ENCODE peak calls at places on chromosomes 1 and 21, in eight cellular contexts. One of them, this sample, is unnamed.

GRCh38 chr1:36083635-36084501 is at the start of gene TEKT2:
- DNase-seq in dorsolateral prefrontal cortex: peak; percentile 58
- DNase-seq in lower leg skin: no peak
- DNase-seq in OCI-LY7: no peak
- DNase-seq in tibial artery: no peak
- DNase-seq in lower lobe of right lung: no peak
- DNase-seq in hepatocyte: peak; percentile 80
- DNase-seq in fibroblast of pulmonary artery: peak; percentile 33
- DNase-seq in this sample: peak; percentile 84

GRCh38 chr21:41823166-41823565 is 56.0 kb downstream of the PRDM15 start:
- DNase-seq in dorsolateral prefrontal cortex: no peak
- DNase-seq in lower leg skin: no peak
- DNase-seq in OCI-LY7: no peak
- DNase-seq in tibial artery: no peak
- DNase-seq in lower lobe of right lung: no peak
- DNase-seq in hepatocyte: no peak
- DNase-seq in fibroblast of pulmonary artery: no peak
- DNase-seq in this sample: no peak

GRCh38 chr1:187070076-187070475 is 241.3 kb downstream of the PLA2G4A start:
- DNase-seq in dorsolateral prefrontal cortex: no peak
- DNase-seq in lower leg skin: no peak
- DNase-seq in OCI-LY7: no peak
- DNase-seq in tibial artery: no peak
- DNase-seq in lower lobe of right lung: no peak
- DNase-seq in hepatocyte: no peak
- DNase-seq in fibroblast of pulmonary artery: no peak
- DNase-seq in this sample: peak; percentile 58

GRCh38 chr1:71019248-71019647 is 28.4 kb downstream of the PTGER3 start:
- DNase-seq in dorsolateral prefrontal cortex: no peak
- DNase-seq in lower leg skin: no peak
- DNase-seq in OCI-LY7: no peak
- DNase-seq in tibial artery: no peak
- DNase-seq in lower lobe of right lung: no peak
- DNase-seq in hepatocyte: no peak
- DNase-seq in fibroblast of pulmonary artery: no peak
- DNase-seq in this sample: no peak

GRCh38 chr1:167128261-167129227 is 34.7 kb downstream of the STYXL2 start:
- DNase-seq in dorsolateral prefrontal cortex: no peak
- DNase-seq in lower leg skin: no peak
- DNase-seq in OCI-LY7: no peak
- DNase-seq in tibial artery: no peak
- DNase-seq in lower lobe of right lung: no peak
- DNase-seq in hepatocyte: no peak
- DNase-seq in fibroblast of pulmonary artery: no peak
- DNase-seq in this sample: peak; percentile 18

GRCh38 chr1:149849246-149849946 is 50.0 kb upstream of the BOLA1 start:
- DNase-seq in dorsolateral prefrontal cortex: no peak
- DNase-seq in lower leg skin: no peak
- DNase-seq in OCI-LY7: peak; percentile 50
- DNase-seq in tibial artery: no peak
- DNase-seq in lower lobe of right lung: no peak
- DNase-seq in hepatocyte: no peak
- DNase-seq in fibroblast of pulmonary artery: no peak
- DNase-seq in this sample: peak; percentile 19

GRCh38 chr1:53069663-53070327 is 7.8 kb downstream of the PODN start:
- DNase-seq in dorsolateral prefrontal cortex: no peak
- DNase-seq in lower leg skin: no peak
- DNase-seq in OCI-LY7: no peak
- DNase-seq in tibial artery: peak; percentile 17
- DNase-seq in lower lobe of right lung: peak; percentile 36
- DNase-seq in hepatocyte: no peak
- DNase-seq in fibroblast of pulmonary artery: no peak
- DNase-seq in this sample: no peak

GRCh38 chr1:190140644-190141043 is 337.0 kb downstream of the BRINP3 start:
- DNase-seq in dorsolateral prefrontal cortex: no peak
- DNase-seq in lower leg skin: no peak
- DNase-seq in OCI-LY7: no peak
- DNase-seq in tibial artery: no peak
- DNase-seq in lower lobe of right lung: no peak
- DNase-seq in hepatocyte: no peak
- DNase-seq in fibroblast of pulmonary artery: no peak
- DNase-seq in this sample: no peak

GRCh38 chr1:53375440-53375839 is 47.6 kb upstream of the LRP8 start:
- DNase-seq in dorsolateral prefrontal cortex: no peak
- DNase-seq in lower leg skin: no peak
- DNase-seq in OCI-LY7: no peak
- DNase-seq in tibial artery: peak; percentile 15
- DNase-seq in lower lobe of right lung: no peak
- DNase-seq in hepatocyte: no peak
- DNase-seq in fibroblast of pulmonary artery: no peak
- DNase-seq in this sample: no peak

GRCh38 chr1:225440380-225440957 is 12.6 kb upstream of the LBR start:
- DNase-seq in dorsolateral prefrontal cortex: no peak
- DNase-seq in lower leg skin: no peak
- DNase-seq in OCI-LY7: no peak
- DNase-seq in tibial artery: no peak
- DNase-seq in lower lobe of right lung: no peak
- DNase-seq in hepatocyte: no peak
- DNase-seq in fibroblast of pulmonary artery: no peak
- DNase-seq in this sample: no peak

GRCh38 chr1:37047487-37047886 is 13.2 kb upstream of the GRIK3 start:
- DNase-seq in dorsolateral prefrontal cortex: no peak
- DNase-seq in lower leg skin: no peak
- DNase-seq in OCI-LY7: no peak
- DNase-seq in tibial artery: no peak
- DNase-seq in lower lobe of right lung: no peak
- DNase-seq in hepatocyte: no peak
- DNase-seq in fibroblast of pulmonary artery: no peak
- DNase-seq in this sample: no peak

GRCh38 chr1:54421101-54421504 is 14.9 kb upstream of the SSBP3 start:
- DNase-seq in dorsolateral prefrontal cortex: no peak
- DNase-seq in lower leg skin: no peak
- DNase-seq in OCI-LY7: no peak
- DNase-seq in tibial artery: no peak
- DNase-seq in lower lobe of right lung: no peak
- DNase-seq in hepatocyte: no peak
- DNase-seq in fibroblast of pulmonary artery: no peak
- DNase-seq in this sample: no peak

GRCh38 chr1:51072651-51073050 is 29.4 kb upstream of the C1orf185 start:
- DNase-seq in dorsolateral prefrontal cortex: no peak
- DNase-seq in lower leg skin: no peak
- DNase-seq in OCI-LY7: no peak
- DNase-seq in tibial artery: no peak
- DNase-seq in lower lobe of right lung: no peak
- DNase-seq in hepatocyte: no peak
- DNase-seq in fibroblast of pulmonary artery: no peak
- DNase-seq in this sample: no peak

GRCh38 chr1:235946570-235946981 is 79.9 kb upstream of the LYST start:
- DNase-seq in dorsolateral prefrontal cortex: no peak
- DNase-seq in lower leg skin: no peak
- DNase-seq in OCI-LY7: peak; percentile 13
- DNase-seq in tibial artery: no peak
- DNase-seq in lower lobe of right lung: no peak
- DNase-seq in hepatocyte: no peak
- DNase-seq in fibroblast of pulmonary artery: peak; percentile 33
- DNase-seq in this sample: no peak

GRCh38 chr1:11858968-11859871 is 475 bp upstream of the NPPB start:
- DNase-seq in dorsolateral prefrontal cortex: no peak
- DNase-seq in lower leg skin: no peak
- DNase-seq in OCI-LY7: peak; percentile 69
- DNase-seq in tibial artery: no peak
- DNase-seq in lower lobe of right lung: peak; percentile 76
- DNase-seq in hepatocyte: peak; percentile 90
- DNase-seq in fibroblast of pulmonary artery: peak; percentile 74
- DNase-seq in this sample: peak; percentile 75

GRCh38 chr1:207088731-207089626 is at the start of gene C4BPB:
- DNase-seq in dorsolateral prefrontal cortex: no peak
- DNase-seq in lower leg skin: no peak
- DNase-seq in OCI-LY7: no peak
- DNase-seq in tibial artery: no peak
- DNase-seq in lower lobe of right lung: no peak
- DNase-seq in hepatocyte: peak; percentile 59
- DNase-seq in fibroblast of pulmonary artery: no peak
- DNase-seq in this sample: no peak

GRCh38 chr1:29670752-29671151 is 434.4 kb downstream of the PTPRU start:
- DNase-seq in dorsolateral prefrontal cortex: no peak
- DNase-seq in lower leg skin: no peak
- DNase-seq in OCI-LY7: no peak
- DNase-seq in tibial artery: no peak
- DNase-seq in lower lobe of right lung: peak; percentile 14
- DNase-seq in hepatocyte: no peak
- DNase-seq in fibroblast of pulmonary artery: no peak
- DNase-seq in this sample: no peak

GRCh38 chr21:42222386-42222785 is 3.4 kb downstream of the ABCG1 start:
- DNase-seq in dorsolateral prefrontal cortex: peak; percentile 6
- DNase-seq in lower leg skin: no peak
- DNase-seq in OCI-LY7: no peak
- DNase-seq in tibial artery: no peak
- DNase-seq in lower lobe of right lung: no peak
- DNase-seq in hepatocyte: no peak
- DNase-seq in fibroblast of pulmonary artery: no peak
- DNase-seq in this sample: no peak

GRCh38 chr1:156489166-156489934 is 11.2 kb downstream of the MEF2D start:
- DNase-seq in dorsolateral prefrontal cortex: peak; percentile 84
- DNase-seq in lower leg skin: no peak
- DNase-seq in OCI-LY7: peak; percentile 67
- DNase-seq in tibial artery: no peak
- DNase-seq in lower lobe of right lung: no peak
- DNase-seq in hepatocyte: peak; percentile 38
- DNase-seq in fibroblast of pulmonary artery: no peak
- DNase-seq in this sample: peak; percentile 23

GRCh38 chr21:30194701-30195299 is 21.1 kb downstream of the CLDN8 start:
- DNase-seq in dorsolateral prefrontal cortex: no peak
- DNase-seq in lower leg skin: no peak
- DNase-seq in OCI-LY7: peak; percentile 38
- DNase-seq in tibial artery: no peak
- DNase-seq in lower lobe of right lung: no peak
- DNase-seq in hepatocyte: peak; percentile 67
- DNase-seq in fibroblast of pulmonary artery: peak; percentile 60
- DNase-seq in this sample: peak; percentile 75

GRCh38 chr1:220877348-220878095 is 1.7 kb upstream of the HLX start:
- DNase-seq in dorsolateral prefrontal cortex: no peak
- DNase-seq in lower leg skin: no peak
- DNase-seq in OCI-LY7: no peak
- DNase-seq in tibial artery: no peak
- DNase-seq in lower lobe of right lung: no peak
- DNase-seq in hepatocyte: no peak
- DNase-seq in fibroblast of pulmonary artery: no peak
- DNase-seq in this sample: no peak

GRCh38 chr1:180947901-180948311 is 35.2 kb downstream of the KIAA1614 start:
- DNase-seq in dorsolateral prefrontal cortex: no peak
- DNase-seq in lower leg skin: no peak
- DNase-seq in OCI-LY7: no peak
- DNase-seq in tibial artery: no peak
- DNase-seq in lower lobe of right lung: no peak
- DNase-seq in hepatocyte: no peak
- DNase-seq in fibroblast of pulmonary artery: no peak
- DNase-seq in this sample: no peak

GRCh38 chr1:157011845-157012244 is 33.7 kb downstream of the ARHGEF11 start:
- DNase-seq in dorsolateral prefrontal cortex: no peak
- DNase-seq in lower leg skin: no peak
- DNase-seq in OCI-LY7: no peak
- DNase-seq in tibial artery: no peak
- DNase-seq in lower lobe of right lung: no peak
- DNase-seq in hepatocyte: no peak
- DNase-seq in fibroblast of pulmonary artery: no peak
- DNase-seq in this sample: no peak

GRCh38 chr1:64861611-64862010 is 104.7 kb downstream of the JAK1 start:
- DNase-seq in dorsolateral prefrontal cortex: no peak
- DNase-seq in lower leg skin: no peak
- DNase-seq in OCI-LY7: peak; percentile 48
- DNase-seq in tibial artery: no peak
- DNase-seq in lower lobe of right lung: no peak
- DNase-seq in hepatocyte: peak; percentile 63
- DNase-seq in fibroblast of pulmonary artery: peak; percentile 23
- DNase-seq in this sample: peak; percentile 17
- TF ChIP-seq CTCF in dorsolateral prefrontal cortex: no peak
- TF ChIP-seq CTCF in lower leg skin: no peak
- TF ChIP-seq CTCF in OCI-LY7: peak; percentile 51
- TF ChIP-seq CTCF in tibial artery: no peak
- TF ChIP-seq CTCF in lower lobe of right lung: peak; percentile 34
- TF ChIP-seq CTCF in hepatocyte: peak; percentile 46
- TF ChIP-seq CTCF in fibroblast of pulmonary artery: peak; percentile 10
- TF ChIP-seq CTCF in this sample: no peak

GRCh38 chr1:99230695-99231094 is 33.6 kb upstream of the PLPPR4 start:
- DNase-seq in dorsolateral prefrontal cortex: no peak
- DNase-seq in lower leg skin: no peak
- DNase-seq in OCI-LY7: no peak
- DNase-seq in tibial artery: no peak
- DNase-seq in lower lobe of right lung: no peak
- DNase-seq in hepatocyte: no peak
- DNase-seq in fibroblast of pulmonary artery: no peak
- DNase-seq in this sample: no peak
- TF ChIP-seq CTCF in dorsolateral prefrontal cortex: no peak
- TF ChIP-seq CTCF in lower leg skin: no peak
- TF ChIP-seq CTCF in OCI-LY7: no peak
- TF ChIP-seq CTCF in tibial artery: no peak
- TF ChIP-seq CTCF in lower lobe of right lung: no peak
- TF ChIP-seq CTCF in hepatocyte: no peak
- TF ChIP-seq CTCF in fibroblast of pulmonary artery: no peak
- TF ChIP-seq CTCF in this sample: no peak

DNA sequence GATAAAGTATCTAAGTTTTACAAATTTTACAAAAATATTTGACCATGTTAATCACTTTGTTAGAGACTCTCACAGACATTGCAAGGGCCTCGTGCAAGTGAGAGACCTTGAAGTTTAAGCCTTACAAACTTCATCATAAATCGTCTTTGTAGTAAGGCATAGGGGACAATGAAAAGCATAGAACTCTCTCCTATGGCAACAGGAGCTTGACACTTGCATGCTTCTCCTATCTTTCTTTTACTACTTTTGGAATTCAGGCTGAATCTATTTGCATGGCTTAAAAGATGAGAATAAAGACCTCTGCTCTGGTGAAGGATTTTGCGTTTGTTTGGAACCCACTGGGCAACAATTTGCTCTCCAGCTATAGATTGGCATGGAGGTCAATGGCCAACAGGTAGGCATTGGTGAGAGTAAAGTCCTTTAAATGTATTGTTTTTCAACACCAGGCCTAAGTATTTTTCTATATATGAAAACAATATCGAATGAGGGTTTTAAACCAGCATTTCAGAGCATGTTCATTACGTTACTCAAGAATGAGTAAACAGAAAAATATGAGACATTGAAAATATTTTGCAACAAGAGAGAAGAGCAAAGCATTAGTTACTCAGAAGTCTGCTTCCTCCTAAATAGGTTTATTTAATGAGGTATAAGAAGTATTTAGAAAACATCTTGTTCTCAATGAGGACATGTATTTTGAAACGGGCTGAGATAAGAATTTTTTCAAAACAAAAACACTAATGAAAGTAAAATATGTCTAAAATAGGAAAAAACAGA is 192.2 kb downstream of the TGFB2 start:
- DNase-seq in dorsolateral prefrontal cortex: no peak
- DNase-seq in lower leg skin: no peak
- DNase-seq in OCI-LY7: no peak
- DNase-seq in tibial artery: no peak
- DNase-seq in lower lobe of right lung: no peak
- DNase-seq in hepatocyte: no peak
- DNase-seq in fibroblast of pulmonary artery: peak; percentile 86
- DNase-seq in this sample: no peak
- TF ChIP-seq CTCF in dorsolateral prefrontal cortex: no peak
- TF ChIP-seq CTCF in lower leg skin: no peak
- TF ChIP-seq CTCF in OCI-LY7: no peak
- TF ChIP-seq CTCF in tibial artery: no peak
- TF ChIP-seq CTCF in lower lobe of right lung: no peak
- TF ChIP-seq CTCF in hepatocyte: no peak
- TF ChIP-seq CTCF in fibroblast of pulmonary artery: no peak
- TF ChIP-seq CTCF in this sample: no peak

GRCh38 chr1:184483101-184483813 is 96.4 kb downstream of the C1orf21 start:
- DNase-seq in dorsolateral prefrontal cortex: no peak
- DNase-seq in lower leg skin: no peak
- DNase-seq in OCI-LY7: no peak
- DNase-seq in tibial artery: no peak
- DNase-seq in lower lobe of right lung: peak; percentile 67
- DNase-seq in hepatocyte: no peak
- DNase-seq in fibroblast of pulmonary artery: peak; percentile 49
- DNase-seq in this sample: no peak
- TF ChIP-seq CTCF in dorsolateral prefrontal cortex: no peak
- TF ChIP-seq CTCF in lower leg skin: no peak
- TF ChIP-seq CTCF in OCI-LY7: peak; percentile 26
- TF ChIP-seq CTCF in tibial artery: no peak
- TF ChIP-seq CTCF in lower lobe of right lung: peak; percentile 30
- TF ChIP-seq CTCF in hepatocyte: no peak
- TF ChIP-seq CTCF in fibroblast of pulmonary artery: peak; percentile 16
- TF ChIP-seq CTCF in this sample: no peak

This sample was measured in A673.